ENCODE peak calls at places on chromosomes 5 and 9, in ten cellular contexts. One of them, this sample, is unnamed.

GRCh38 chr5:170694911-170695310 is 88.6 kb upstream of the GABRP start:
- DNase-seq in endothelial cell of umbilical vein: no peak
- DNase-seq in sigmoid colon: no peak
- DNase-seq in HFF-Myc: no peak
- DNase-seq in omental fat pad: no peak
- DNase-seq in IMR-90: no peak
- DNase-seq in heart left ventricle: no peak
- DNase-seq in WTC11: no peak
- DNase-seq in right atrium auricular region: no peak
- DNase-seq in osteoblast: no peak
- DNase-seq in this sample: no peak

GRCh38 chr5:170633235-170634041 is 129.6 kb downstream of the KCNIP1 start:
- DNase-seq in sigmoid colon: peak; percentile 86
- DNase-seq in right atrium auricular region: peak; percentile 78
- DNase-seq in osteoblast: peak; percentile 96
- DNase-seq in HFF-Myc: peak; percentile 71
- DNase-seq in WTC11: peak; percentile 28
- DNase-seq in IMR-90: peak; percentile 65
- DNase-seq in heart left ventricle: peak; percentile 78
- DNase-seq in endothelial cell of umbilical vein: peak; percentile 83
- DNase-seq in omental fat pad: no peak
- DNase-seq in this sample: no peak

GRCh38 chr5:138754699-138755057 is 1.5 kb downstream of the CTNNA1 start:
- DNase-seq in heart left ventricle: no peak
- DNase-seq in right atrium auricular region: no peak
- DNase-seq in sigmoid colon: no peak
- DNase-seq in IMR-90: no peak
- DNase-seq in WTC11: no peak
- DNase-seq in HFF-Myc: no peak
- DNase-seq in endothelial cell of umbilical vein: no peak
- DNase-seq in osteoblast: no peak
- DNase-seq in omental fat pad: no peak
- DNase-seq in this sample: no peak

GRCh38 chr9:128636556-128637530 is 19.8 kb downstream of the DYNC2I2 start:
- DNase-seq in osteoblast: peak; percentile 52
- DNase-seq in endothelial cell of umbilical vein: no peak
- DNase-seq in HFF-Myc: no peak
- DNase-seq in heart left ventricle: no peak
- DNase-seq in sigmoid colon: no peak
- DNase-seq in IMR-90: no peak
- DNase-seq in right atrium auricular region: no peak
- DNase-seq in omental fat pad: no peak
- DNase-seq in WTC11: no peak
- DNase-seq in this sample: no peak

GRCh38 chr9:115730396-115730795 is 423.2 kb upstream of the PAPPA start:
- DNase-seq in HFF-Myc: no peak
- DNase-seq in endothelial cell of umbilical vein: no peak
- DNase-seq in right atrium auricular region: no peak
- DNase-seq in IMR-90: no peak
- DNase-seq in WTC11: no peak
- DNase-seq in sigmoid colon: no peak
- DNase-seq in osteoblast: no peak
- DNase-seq in omental fat pad: no peak
- DNase-seq in heart left ventricle: no peak
- DNase-seq in this sample: no peak

GRCh38 chr9:20623748-20624124 is 1.4 kb upstream of the MLLT3 start:
- DNase-seq in right atrium auricular region: no peak
- DNase-seq in WTC11: no peak
- DNase-seq in sigmoid colon: no peak
- DNase-seq in omental fat pad: no peak
- DNase-seq in HFF-Myc: no peak
- DNase-seq in osteoblast: no peak
- DNase-seq in endothelial cell of umbilical vein: no peak
- DNase-seq in IMR-90: peak; percentile 5
- DNase-seq in heart left ventricle: no peak
- DNase-seq in this sample: no peak

GRCh38 chr5:176819476-176819875 is 9.1 kb downstream of the UNC5A start:
- DNase-seq in sigmoid colon: no peak
- DNase-seq in omental fat pad: no peak
- DNase-seq in WTC11: no peak
- DNase-seq in osteoblast: no peak
- DNase-seq in right atrium auricular region: no peak
- DNase-seq in endothelial cell of umbilical vein: no peak
- DNase-seq in heart left ventricle: no peak
- DNase-seq in IMR-90: no peak
- DNase-seq in HFF-Myc: no peak
- DNase-seq in this sample: no peak

GRCh38 chr5:116315531-116315930 is 230.7 kb downstream of the COMMD10 start:
- DNase-seq in right atrium auricular region: no peak
- DNase-seq in heart left ventricle: no peak
- DNase-seq in omental fat pad: no peak
- DNase-seq in sigmoid colon: no peak
- DNase-seq in WTC11: no peak
- DNase-seq in osteoblast: no peak
- DNase-seq in endothelial cell of umbilical vein: no peak
- DNase-seq in IMR-90: no peak
- DNase-seq in HFF-Myc: no peak
- DNase-seq in this sample: no peak

GRCh38 chr9:82903503-82903902 is 159.4 kb downstream of the RASEF start:
- DNase-seq in sigmoid colon: no peak
- DNase-seq in IMR-90: no peak
- DNase-seq in WTC11: no peak
- DNase-seq in endothelial cell of umbilical vein: no peak
- DNase-seq in right atrium auricular region: no peak
- DNase-seq in osteoblast: no peak
- DNase-seq in HFF-Myc: no peak
- DNase-seq in heart left ventricle: no peak
- DNase-seq in omental fat pad: no peak
- DNase-seq in this sample: no peak

GRCh38 chr5:77438057-77438456 is 54.1 kb downstream of the WDR41 start:
- DNase-seq in HFF-Myc: no peak
- DNase-seq in endothelial cell of umbilical vein: no peak
- DNase-seq in IMR-90: no peak
- DNase-seq in sigmoid colon: no peak
- DNase-seq in WTC11: no peak
- DNase-seq in omental fat pad: no peak
- DNase-seq in heart left ventricle: no peak
- DNase-seq in osteoblast: no peak
- DNase-seq in right atrium auricular region: no peak
- DNase-seq in this sample: no peak

GRCh38 chr9:128080218-128080617 is 12.2 kb downstream of the SLC25A25 start:
- DNase-seq in right atrium auricular region: no peak
- DNase-seq in IMR-90: no peak
- DNase-seq in sigmoid colon: no peak
- DNase-seq in omental fat pad: no peak
- DNase-seq in osteoblast: no peak
- DNase-seq in WTC11: no peak
- DNase-seq in heart left ventricle: no peak
- DNase-seq in HFF-Myc: no peak
- DNase-seq in endothelial cell of umbilical vein: no peak
- DNase-seq in this sample: no peak

GRCh38 chr5:151459680-151460079 is 12.3 kb downstream of the SLC36A1 start:
- DNase-seq in omental fat pad: no peak
- DNase-seq in sigmoid colon: no peak
- DNase-seq in WTC11: no peak
- DNase-seq in osteoblast: no peak
- DNase-seq in endothelial cell of umbilical vein: no peak
- DNase-seq in right atrium auricular region: no peak
- DNase-seq in IMR-90: peak; percentile 58
- DNase-seq in HFF-Myc: no peak
- DNase-seq in heart left ventricle: no peak
- DNase-seq in this sample: no peak

GRCh38 chr5:151464101-151464500 is 16.7 kb downstream of the SLC36A1 start:
- DNase-seq in right atrium auricular region: no peak
- DNase-seq in IMR-90: no peak
- DNase-seq in heart left ventricle: no peak
- DNase-seq in WTC11: no peak
- DNase-seq in osteoblast: no peak
- DNase-seq in endothelial cell of umbilical vein: no peak
- DNase-seq in sigmoid colon: no peak
- DNase-seq in omental fat pad: no peak
- DNase-seq in HFF-Myc: no peak
- DNase-seq in this sample: no peak

GRCh38 chr5:151461312-151461711 is 13.9 kb downstream of the SLC36A1 start:
- DNase-seq in heart left ventricle: no peak
- DNase-seq in IMR-90: no peak
- DNase-seq in endothelial cell of umbilical vein: no peak
- DNase-seq in right atrium auricular region: no peak
- DNase-seq in HFF-Myc: no peak
- DNase-seq in WTC11: no peak
- DNase-seq in omental fat pad: no peak
- DNase-seq in sigmoid colon: no peak
- DNase-seq in osteoblast: no peak
- DNase-seq in this sample: no peak

GRCh38 chr5:151465476-151465875 is 18.1 kb downstream of the SLC36A1 start:
- DNase-seq in endothelial cell of umbilical vein: no peak
- DNase-seq in heart left ventricle: no peak
- DNase-seq in omental fat pad: no peak
- DNase-seq in osteoblast: no peak
- DNase-seq in sigmoid colon: no peak
- DNase-seq in HFF-Myc: no peak
- DNase-seq in WTC11: no peak
- DNase-seq in right atrium auricular region: no peak
- DNase-seq in IMR-90: no peak
- DNase-seq in this sample: no peak

GRCh38 chr5:151463137-151464029 is 16.0 kb downstream of the SLC36A1 start:
- DNase-seq in endothelial cell of umbilical vein: no peak
- DNase-seq in right atrium auricular region: no peak
- DNase-seq in WTC11: peak; percentile 72
- DNase-seq in omental fat pad: no peak
- DNase-seq in osteoblast: peak; percentile 36
- DNase-seq in IMR-90: no peak
- DNase-seq in heart left ventricle: no peak
- DNase-seq in HFF-Myc: no peak
- DNase-seq in sigmoid colon: no peak
- DNase-seq in this sample: peak; percentile 12
- TF ChIP-seq CTCF in endothelial cell of umbilical vein: peak; percentile 49
- TF ChIP-seq CTCF in right atrium auricular region: no peak
- TF ChIP-seq CTCF in WTC11: peak; percentile 66
- TF ChIP-seq CTCF in omental fat pad: no peak
- TF ChIP-seq CTCF in osteoblast: peak; percentile 23
- TF ChIP-seq CTCF in IMR-90: no peak
- TF ChIP-seq CTCF in heart left ventricle: no peak
- TF ChIP-seq CTCF in HFF-Myc: peak; percentile 58
- TF ChIP-seq CTCF in sigmoid colon: no peak
- TF ChIP-seq CTCF in this sample: peak; percentile 71

GRCh38 chr5:39578887-39579497 is 154.2 kb upstream of the DAB2 start:
- DNase-seq in right atrium auricular region: no peak
- DNase-seq in IMR-90: peak; percentile 49
- DNase-seq in endothelial cell of umbilical vein: peak; percentile 38
- DNase-seq in HFF-Myc: no peak
- DNase-seq in WTC11: no peak
- DNase-seq in osteoblast: no peak
- DNase-seq in heart left ventricle: no peak
- DNase-seq in sigmoid colon: no peak
- DNase-seq in omental fat pad: no peak
- DNase-seq in this sample: no peak
- TF ChIP-seq CTCF in right atrium auricular region: peak; percentile 62
- TF ChIP-seq CTCF in IMR-90: peak; percentile 61
- TF ChIP-seq CTCF in endothelial cell of umbilical vein: peak; percentile 18
- TF ChIP-seq CTCF in HFF-Myc: no peak
- TF ChIP-seq CTCF in WTC11: peak; percentile 61
- TF ChIP-seq CTCF in osteoblast: peak; percentile 57
- TF ChIP-seq CTCF in heart left ventricle: peak; percentile 66
- TF ChIP-seq CTCF in sigmoid colon: peak; percentile 71
- TF ChIP-seq CTCF in omental fat pad: no peak
- TF ChIP-seq CTCF in this sample: peak; percentile 84

GRCh38 chr5:120564013-120564412 is 99.9 kb downstream of the PRR16 start:
- DNase-seq in endothelial cell of umbilical vein: no peak
- DNase-seq in HFF-Myc: no peak
- DNase-seq in right atrium auricular region: no peak
- DNase-seq in omental fat pad: no peak
- DNase-seq in sigmoid colon: no peak
- DNase-seq in IMR-90: no peak
- DNase-seq in heart left ventricle: no peak
- DNase-seq in osteoblast: no peak
- DNase-seq in WTC11: peak; percentile 13
- DNase-seq in this sample: no peak

GRCh38 chr5:120568716-120569115 is 104.6 kb downstream of the PRR16 start:
- DNase-seq in WTC11: no peak
- DNase-seq in heart left ventricle: no peak
- DNase-seq in HFF-Myc: no peak
- DNase-seq in right atrium auricular region: no peak
- DNase-seq in osteoblast: peak; percentile 6
- DNase-seq in omental fat pad: no peak
- DNase-seq in endothelial cell of umbilical vein: no peak
- DNase-seq in IMR-90: peak; percentile 29
- DNase-seq in sigmoid colon: no peak
- DNase-seq in this sample: no peak

GRCh38 chr5:120567066-120567465 is 103.0 kb downstream of the PRR16 start:
- DNase-seq in HFF-Myc: no peak
- DNase-seq in sigmoid colon: no peak
- DNase-seq in osteoblast: no peak
- DNase-seq in heart left ventricle: no peak
- DNase-seq in WTC11: no peak
- DNase-seq in endothelial cell of umbilical vein: no peak
- DNase-seq in omental fat pad: no peak
- DNase-seq in IMR-90: no peak
- DNase-seq in right atrium auricular region: no peak
- DNase-seq in this sample: no peak

GRCh38 chr5:120567921-120568320 is 103.8 kb downstream of the PRR16 start:
- DNase-seq in sigmoid colon: no peak
- DNase-seq in endothelial cell of umbilical vein: no peak
- DNase-seq in right atrium auricular region: no peak
- DNase-seq in omental fat pad: no peak
- DNase-seq in WTC11: no peak
- DNase-seq in HFF-Myc: no peak
- DNase-seq in heart left ventricle: no peak
- DNase-seq in osteoblast: no peak
- DNase-seq in IMR-90: no peak
- DNase-seq in this sample: no peak
- TF ChIP-seq CTCF in sigmoid colon: no peak
- TF ChIP-seq CTCF in endothelial cell of umbilical vein: no peak
- TF ChIP-seq CTCF in right atrium auricular region: no peak
- TF ChIP-seq CTCF in omental fat pad: no peak
- TF ChIP-seq CTCF in WTC11: no peak
- TF ChIP-seq CTCF in HFF-Myc: no peak
- TF ChIP-seq CTCF in heart left ventricle: no peak
- TF ChIP-seq CTCF in osteoblast: no peak
- TF ChIP-seq CTCF in IMR-90: no peak
- TF ChIP-seq CTCF in this sample: no peak

DNA sequence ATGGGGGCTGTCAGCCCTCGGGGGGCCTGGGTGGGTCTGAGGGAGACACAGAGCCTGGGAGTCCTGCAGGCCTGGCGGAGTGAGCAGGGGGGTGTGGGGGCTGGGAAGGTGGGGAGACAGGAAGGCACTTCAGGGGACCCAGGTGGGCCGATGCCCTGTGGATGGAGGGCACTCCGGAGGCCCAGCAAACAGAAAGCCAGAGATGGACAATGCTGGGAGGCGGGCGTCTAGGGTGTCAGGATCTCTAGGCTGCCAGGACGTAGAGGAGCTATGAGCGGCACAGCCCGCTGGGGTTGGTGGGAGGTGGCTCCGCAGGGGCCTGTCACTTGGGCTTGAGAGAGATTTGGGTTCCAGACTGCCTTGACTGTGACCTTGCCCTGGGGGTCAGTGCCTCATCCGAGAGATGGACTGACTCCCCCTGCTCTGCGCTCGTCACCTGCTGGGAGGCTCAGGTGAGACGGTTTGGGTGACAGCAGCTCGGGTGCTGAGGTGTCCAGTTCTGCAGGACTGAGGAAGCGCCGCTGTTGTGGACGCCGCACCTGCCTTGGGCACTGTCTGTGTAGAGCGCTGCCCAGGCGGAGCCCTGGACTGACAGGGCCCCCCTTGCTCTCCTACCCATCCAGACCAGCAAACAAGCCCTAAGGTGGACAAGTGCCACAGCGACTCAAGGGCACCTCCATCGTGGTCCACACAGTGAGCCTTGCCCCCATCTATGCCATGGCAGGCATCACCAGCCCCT is 87.4 kb upstream of the COL5A1 start:
- DNase-seq in osteoblast: peak; percentile 73
- DNase-seq in HFF-Myc: no peak
- DNase-seq in sigmoid colon: peak; percentile 64
- DNase-seq in WTC11: peak; percentile 9
- DNase-seq in heart left ventricle: no peak
- DNase-seq in omental fat pad: no peak
- DNase-seq in endothelial cell of umbilical vein: no peak
- DNase-seq in right atrium auricular region: no peak
- DNase-seq in IMR-90: no peak
- DNase-seq in this sample: no peak
- TF ChIP-seq CTCF in osteoblast: no peak
- TF ChIP-seq CTCF in HFF-Myc: no peak
- TF ChIP-seq CTCF in sigmoid colon: no peak
- TF ChIP-seq CTCF in WTC11: no peak
- TF ChIP-seq CTCF in heart left ventricle: no peak
- TF ChIP-seq CTCF in omental fat pad: no peak
- TF ChIP-seq CTCF in endothelial cell of umbilical vein: no peak
- TF ChIP-seq CTCF in right atrium auricular region: no peak
- TF ChIP-seq CTCF in IMR-90: no peak
- TF ChIP-seq CTCF in this sample: no peak